ENCODE peak calls at places on chromosomes 4 and X, in eight cellular contexts. One of them, this sample, is unnamed.

GRCh38 chr4:161577604-161578301 is 586.0 kb downstream of the FSTL5 start:
- DNase-seq in activated T-helper 1 cell treated with anti-CD3 and anti-CD28 coated beads, Interleukin-12 subunit alpha, Interleukin-12 subunit beta, Interleukin-2, Interleukin-4 antibody, amounts not matched to agents 30 ng/mL and 10 ng/mL and 1 ng/mL, durations not matched to agents 14 hours and 24 hours and 36 hours: no peak
- DNase-seq in activated CD4-positive, CD25-positive, alpha-beta regulatory T cell: no peak
- DNase-seq in AG10803: peak
- DNase-seq in stimulated activated CD4-positive, alpha-beta T cell treated with anti-CD3 and anti-CD28 coated beads, Interleukin-15, amount 100 ng/mL, for 1 hour: no peak
- DNase-seq in naive thymus-derived CD4-positive, alpha-beta T cell: no peak
- DNase-seq in CD8-positive, alpha-beta memory T cell: no peak
- DNase-seq in neuronal stem cell: no peak
- DNase-seq in this sample: no peak

GRCh38 chrX:139141370-139141769 is 389.2 kb upstream of the F9 start:
- DNase-seq in activated T-helper 1 cell treated with anti-CD3 and anti-CD28 coated beads, Interleukin-12 subunit alpha, Interleukin-12 subunit beta, Interleukin-2, Interleukin-4 antibody, amounts not matched to agents 30 ng/mL and 10 ng/mL and 1 ng/mL, durations not matched to agents 14 hours and 24 hours and 36 hours: no peak
- DNase-seq in stimulated activated CD4-positive, alpha-beta T cell treated with anti-CD3 and anti-CD28 coated beads, Interleukin-15, amount 100 ng/mL, for 1 hour: no peak
- DNase-seq in neuronal stem cell: no peak
- DNase-seq in CD8-positive, alpha-beta memory T cell: no peak
- DNase-seq in activated CD4-positive, CD25-positive, alpha-beta regulatory T cell: no peak
- DNase-seq in naive thymus-derived CD4-positive, alpha-beta T cell: no peak
- DNase-seq in AG10803: no peak
- DNase-seq in this sample: no peak

GRCh38 chr4:41590591-41590990 is 52.6 kb downstream of the LIMCH1 start:
- DNase-seq in activated T-helper 1 cell treated with anti-CD3 and anti-CD28 coated beads, Interleukin-12 subunit alpha, Interleukin-12 subunit beta, Interleukin-2, Interleukin-4 antibody, amounts not matched to agents 30 ng/mL and 10 ng/mL and 1 ng/mL, durations not matched to agents 14 hours and 24 hours and 36 hours: no peak
- DNase-seq in stimulated activated CD4-positive, alpha-beta T cell treated with anti-CD3 and anti-CD28 coated beads, Interleukin-15, amount 100 ng/mL, for 1 hour: no peak
- DNase-seq in activated CD4-positive, CD25-positive, alpha-beta regulatory T cell: no peak
- DNase-seq in naive thymus-derived CD4-positive, alpha-beta T cell: no peak
- DNase-seq in neuronal stem cell: no peak
- DNase-seq in AG10803: no peak
- DNase-seq in CD8-positive, alpha-beta memory T cell: no peak
- DNase-seq in this sample: no peak

GRCh38 chr4:5110901-5111300 is 59.6 kb downstream of the STK32B start:
- DNase-seq in activated CD4-positive, CD25-positive, alpha-beta regulatory T cell: no peak
- DNase-seq in neuronal stem cell: no peak
- DNase-seq in activated T-helper 1 cell treated with anti-CD3 and anti-CD28 coated beads, Interleukin-12 subunit alpha, Interleukin-12 subunit beta, Interleukin-2, Interleukin-4 antibody, amounts not matched to agents 30 ng/mL and 10 ng/mL and 1 ng/mL, durations not matched to agents 14 hours and 24 hours and 36 hours: no peak
- DNase-seq in stimulated activated CD4-positive, alpha-beta T cell treated with anti-CD3 and anti-CD28 coated beads, Interleukin-15, amount 100 ng/mL, for 1 hour: no peak
- DNase-seq in AG10803: peak
- DNase-seq in CD8-positive, alpha-beta memory T cell: no peak
- DNase-seq in naive thymus-derived CD4-positive, alpha-beta T cell: no peak
- DNase-seq in this sample: no peak

GRCh38 chr4:6680372-6681034 is 13.2 kb upstream of the S100P start:
- DNase-seq in activated CD4-positive, CD25-positive, alpha-beta regulatory T cell: no peak
- DNase-seq in activated T-helper 1 cell treated with anti-CD3 and anti-CD28 coated beads, Interleukin-12 subunit alpha, Interleukin-12 subunit beta, Interleukin-2, Interleukin-4 antibody, amounts not matched to agents 30 ng/mL and 10 ng/mL and 1 ng/mL, durations not matched to agents 14 hours and 24 hours and 36 hours: no peak
- DNase-seq in neuronal stem cell: no peak
- DNase-seq in AG10803: no peak
- DNase-seq in naive thymus-derived CD4-positive, alpha-beta T cell: no peak
- DNase-seq in CD8-positive, alpha-beta memory T cell: no peak
- DNase-seq in stimulated activated CD4-positive, alpha-beta T cell treated with anti-CD3 and anti-CD28 coated beads, Interleukin-15, amount 100 ng/mL, for 1 hour: no peak
- DNase-seq in this sample: no peak

GRCh38 chr4:73019462-73020047 is 50.0 kb downstream of the COX18 start:
- DNase-seq in AG10803: peak
- DNase-seq in CD8-positive, alpha-beta memory T cell: no peak
- DNase-seq in neuronal stem cell: peak
- DNase-seq in activated T-helper 1 cell treated with anti-CD3 and anti-CD28 coated beads, Interleukin-12 subunit alpha, Interleukin-12 subunit beta, Interleukin-2, Interleukin-4 antibody, amounts not matched to agents 30 ng/mL and 10 ng/mL and 1 ng/mL, durations not matched to agents 14 hours and 24 hours and 36 hours: no peak
- DNase-seq in naive thymus-derived CD4-positive, alpha-beta T cell: peak
- DNase-seq in activated CD4-positive, CD25-positive, alpha-beta regulatory T cell: no peak
- DNase-seq in stimulated activated CD4-positive, alpha-beta T cell treated with anti-CD3 and anti-CD28 coated beads, Interleukin-15, amount 100 ng/mL, for 1 hour: no peak
- DNase-seq in this sample: no peak

GRCh38 chr4:6020633-6021032 is 2.4 kb upstream of the C4orf50 start:
- DNase-seq in AG10803: no peak
- DNase-seq in activated CD4-positive, CD25-positive, alpha-beta regulatory T cell: no peak
- DNase-seq in activated T-helper 1 cell treated with anti-CD3 and anti-CD28 coated beads, Interleukin-12 subunit alpha, Interleukin-12 subunit beta, Interleukin-2, Interleukin-4 antibody, amounts not matched to agents 30 ng/mL and 10 ng/mL and 1 ng/mL, durations not matched to agents 14 hours and 24 hours and 36 hours: no peak
- DNase-seq in stimulated activated CD4-positive, alpha-beta T cell treated with anti-CD3 and anti-CD28 coated beads, Interleukin-15, amount 100 ng/mL, for 1 hour: no peak
- DNase-seq in CD8-positive, alpha-beta memory T cell: no peak
- DNase-seq in neuronal stem cell: no peak
- DNase-seq in naive thymus-derived CD4-positive, alpha-beta T cell: no peak
- DNase-seq in this sample: no peak

GRCh38 chrX:19795289-19795688 is 92.1 kb downstream of the SH3KBP1 start:
- DNase-seq in naive thymus-derived CD4-positive, alpha-beta T cell: no peak
- DNase-seq in activated T-helper 1 cell treated with anti-CD3 and anti-CD28 coated beads, Interleukin-12 subunit alpha, Interleukin-12 subunit beta, Interleukin-2, Interleukin-4 antibody, amounts not matched to agents 30 ng/mL and 10 ng/mL and 1 ng/mL, durations not matched to agents 14 hours and 24 hours and 36 hours: no peak
- DNase-seq in stimulated activated CD4-positive, alpha-beta T cell treated with anti-CD3 and anti-CD28 coated beads, Interleukin-15, amount 100 ng/mL, for 1 hour: no peak
- DNase-seq in CD8-positive, alpha-beta memory T cell: no peak
- DNase-seq in neuronal stem cell: no peak
- DNase-seq in AG10803: no peak
- DNase-seq in activated CD4-positive, CD25-positive, alpha-beta regulatory T cell: no peak
- DNase-seq in this sample: no peak

GRCh38 chr4:22515888-22516541 is at the start of gene ADGRA3:
- DNase-seq in activated CD4-positive, CD25-positive, alpha-beta regulatory T cell: no peak
- DNase-seq in activated T-helper 1 cell treated with anti-CD3 and anti-CD28 coated beads, Interleukin-12 subunit alpha, Interleukin-12 subunit beta, Interleukin-2, Interleukin-4 antibody, amounts not matched to agents 30 ng/mL and 10 ng/mL and 1 ng/mL, durations not matched to agents 14 hours and 24 hours and 36 hours: peak
- DNase-seq in stimulated activated CD4-positive, alpha-beta T cell treated with anti-CD3 and anti-CD28 coated beads, Interleukin-15, amount 100 ng/mL, for 1 hour: peak
- DNase-seq in CD8-positive, alpha-beta memory T cell: no peak
- DNase-seq in AG10803: peak
- DNase-seq in naive thymus-derived CD4-positive, alpha-beta T cell: peak
- DNase-seq in neuronal stem cell: peak
- DNase-seq in this sample: peak

This sample was measured in activated gamma-delta T cell.